ENCODE peak calls at places on chromosomes 4 and X, in ten cellular contexts. B is HFFc6; N is smooth muscle cell of the brain vasculature; A is activated gamma-delta T cell; F is NCI-H2171; H is islet precursor cell; G is activated CD4-positive, alpha-beta T cell treated with anti-CD3 and anti-CD28 coated beads, Interleukin-2, amount 50 U/mL, for 4 hours; M is H4; Z is cardiac muscle cell; J is EH. S is an unnamed sample.

GRCh38 chr4:132982151-132982550 is 166.9 kb upstream of the PCDH10 start:
- DNase-seq in B (no peak), N (no peak), A (no peak), F (no peak), H (no peak), G (no peak), M (no peak), Z (no peak), J (no peak), S (no peak)

GRCh38 chr4:129111919-129112318 is 16.0 kb downstream of the C4orf33 start:
- DNase-seq in B (no peak), N (no peak), A (no peak), F (no peak), H (no peak), G (no peak), M (no peak), Z (no peak), J (no peak), S (no peak)

GRCh38 chr4:6582889-6583504 is 8.0 kb downstream of the MAN2B2 start:
- DNase-seq in B (peak; percentile 51), N (no peak), A (no peak), F (no peak), H (no peak), G (no peak), M (peak; percentile 64), Z (no peak), J (peak; percentile 48), S (no peak)

GRCh38 chrX:12973561-12974216 is 1.2 kb upstream of the TMSB4X start:
- DNase-seq in B (no peak), N (no peak), A (no peak), F (no peak), H (no peak), G (peak; percentile 36), M (no peak), Z (no peak), J (peak; percentile 1), S (no peak)

GRCh38 chrX:17377795-17378194 is 2.8 kb downstream of the NHS start:
- DNase-seq in B (no peak), N (no peak), A (no peak), F (no peak), H (no peak), G (no peak), M (no peak), Z (no peak), J (no peak), S (no peak)

GRCh38 chr4:119971763-119972162 is 94.9 kb downstream of the MAD2L1 start:
- DNase-seq in B (no peak), N (no peak), A (no peak), F (no peak), H (no peak), G (no peak), M (no peak), Z (no peak), J (no peak), S (no peak)

GRCh38 chr4:122997463-122998101 is 75.2 kb upstream of the NUDT6 start:
- DNase-seq in B (no peak), N (no peak), A (no peak), F (no peak), H (no peak), G (no peak), M (no peak), Z (no peak), J (no peak), S (no peak)

GRCh38 chr4:121998024-121998423 is 46.2 kb upstream of the TRPC3 start:
- DNase-seq in B (no peak), N (no peak), A (no peak), F (no peak), H (no peak), G (no peak), M (peak; percentile 8), Z (peak; percentile 14), J (peak; percentile 24), S (no peak)

GRCh38 chrX:79413009-79413408 is 45.9 kb upstream of the ITM2A start:
- DNase-seq in B (no peak), N (no peak), A (no peak), F (no peak), H (no peak), G (no peak), M (peak; percentile 14), Z (peak; percentile 14), J (no peak), S (no peak)

GRCh38 chr4:116346750-116347149 is 738.6 kb downstream of the TRAM1L1 start:
- DNase-seq in B (no peak), N (no peak), A (no peak), F (no peak), H (no peak), G (no peak), M (no peak), Z (no peak), J (no peak), S (no peak)

GRCh38 chr4:151227731-151228130 is 49.2 kb upstream of the PRSS48 start:
- DNase-seq in B (peak; percentile 75), N (peak; percentile 55), A (no peak), F (no peak), H (peak; percentile 58), G (no peak), M (peak; percentile 11), Z (no peak), J (peak; percentile 72), S (no peak)

GRCh38 chr4:147863808-147864472 is 132.1 kb downstream of the ARHGAP10 start:
- DNase-seq in B (no peak), N (no peak), A (no peak), F (no peak), H (no peak), G (no peak), M (no peak), Z (no peak), J (peak; percentile 48), S (no peak)

GRCh38 chrX:46029777-46030176 is 515.4 kb downstream of the ZNF674 start:
- DNase-seq in B (no peak), N (no peak), A (no peak), F (no peak), H (no peak), G (no peak), M (no peak), Z (no peak), J (no peak), S (no peak)

GRCh38 chr4:107037188-107037587 is 1.1 kb upstream of the DKK2 start:
- DNase-seq in B (peak; percentile 12), N (no peak), A (no peak), F (no peak), H (peak; percentile 86), G (no peak), M (peak; percentile 39), Z (peak; percentile 74), J (peak; percentile 34), S (peak; percentile 30)

GRCh38 chrX:68045008-68045577 is 388.2 kb downstream of the OPHN1 start:
- DNase-seq in B (peak; percentile 32), N (no peak), A (no peak), F (no peak), H (no peak), G (no peak), M (no peak), Z (no peak), J (peak; percentile 41), S (no peak)

GRCh38 chrX:22323541-22323940 is 50.8 kb downstream of the CBLL2 start:
- DNase-seq in B (peak; percentile 52), N (no peak), A (no peak), F (no peak), H (no peak), G (no peak), M (peak; percentile 68), Z (no peak), J (peak; percentile 83), S (no peak)

GRCh38 chr4:168572002-168572401 is 75.2 kb downstream of the PALLD start:
- DNase-seq in B (no peak), N (no peak), A (no peak), F (no peak), H (no peak), G (no peak), M (no peak), Z (no peak), J (no peak), S (no peak)

GRCh38 chr4:175499735-175500352 is 312.2 kb downstream of the GPM6A start:
- DNase-seq in B (no peak), N (no peak), A (peak; percentile 4), F (no peak), H (no peak), G (no peak), M (no peak), Z (no peak), J (no peak), S (no peak)

GRCh38 chr4:14095881-14096280 is 468.4 kb upstream of the BOD1L1 start:
- DNase-seq in B (no peak), N (peak; percentile 24), A (no peak), F (no peak), H (no peak), G (no peak), M (no peak), Z (no peak), J (peak; percentile 68), S (no peak)

GRCh38 chr4:8352368-8353157 is 83.0 kb downstream of the HTRA3 start:
- DNase-seq in B (no peak), N (no peak), A (no peak), F (no peak), H (peak; percentile 43), G (no peak), M (no peak), Z (no peak), J (no peak), S (no peak)

GRCh38 chr4:54224960-54225670 is 4.0 kb upstream of the PDGFRA start:
- DNase-seq in B (no peak), N (no peak), A (no peak), F (no peak), H (peak; percentile 40), G (no peak), M (no peak), Z (peak; percentile 55), J (no peak), S (no peak)

GRCh38 chr4:94623507-94623906 is 134.2 kb upstream of the BMPR1B start:
- DNase-seq in B (no peak), N (no peak), A (no peak), F (no peak), H (no peak), G (no peak), M (no peak), Z (no peak), J (no peak), S (no peak)

S was measured in mesothelial cell of epicardium.